ENCODE peak calls at places on chromosome 10, in six cellular contexts. V, Z, G, Q, X and W are unnamed samples.
A peak's percentile ranks its signal among the peaks of the same experiment; 100 is the strongest.

GRCh38 chr10:82535457-82535856 is 660.5 kb downstream of the NRG3 start:
- DNase-seq in G (no peak), V (no peak), Z (no peak), X (no peak), Q (no peak), W (no peak)

GRCh38 chr10:105974803-105975456 is 1189.6 kb downstream of the SORCS1 start:
- DNase-seq in X (peak; percentile 60), V (no peak), Q (no peak), G (peak; percentile 84), Z (no peak), W (no peak)

GRCh38 chr10:89327803-89328441 is at the start of gene IFIT3:
- DNase-seq in X (peak; percentile 96), G (peak; percentile 91), Z (peak; percentile 76), Q (peak; percentile 37), V (peak; percentile 75), W (peak; percentile 83)

GRCh38 chr10:7438196-7438986 is 27.6 kb upstream of the SFMBT2 start:
- DNase-seq in Z (no peak), X (no peak), V (no peak), Q (no peak), G (peak; percentile 24), W (no peak)

GRCh38 chr10:123367181-123367580 is 213.0 kb downstream of the BUB3 start:
- DNase-seq in Q (no peak), V (no peak), G (no peak), X (no peak), Z (no peak), W (no peak)

GRCh38 chr10:115657161-115657850 is 564.1 kb downstream of the ATRNL1 start:
- DNase-seq in V (no peak), G (no peak), X (peak; percentile 26), Q (no peak), Z (no peak), W (no peak)

GRCh38 chr10:119301397-119301796 is 94.0 kb downstream of the GRK5 start:
- DNase-seq in G (no peak), X (no peak), V (no peak), Q (peak; percentile 74), Z (no peak), W (no peak)

GRCh38 chr10:76329891-76330575 is 898.6 kb downstream of the LRMDA start:
- DNase-seq in G (no peak), Z (peak; percentile 15), X (peak; percentile 72), V (no peak), Q (no peak), W (no peak)

GRCh38 chr10:63788152-63788821 is 267.1 kb downstream of the REEP3 start:
- DNase-seq in V (no peak), Z (no peak), G (no peak), X (no peak), Q (no peak), W (no peak)

GRCh38 chr10:126917975-126918908 is 13.0 kb downstream of the DOCK1 start:
- DNase-seq in G (no peak), X (no peak), Z (no peak), Q (no peak), V (no peak), W (no peak)

GRCh38 chr10:114064151-114065045 is 20.7 kb downstream of the ADRB1 start:
- DNase-seq in Q (no peak), V (no peak), X (no peak), Z (no peak), G (no peak), W (no peak)

GRCh38 chr10:114061148-114061547 is 17.5 kb downstream of the ADRB1 start:
- DNase-seq in Q (no peak), X (no peak), G (no peak), V (no peak), Z (no peak), W (no peak)

GRCh38 chr10:114058297-114058696 is 14.6 kb downstream of the ADRB1 start:
- DNase-seq in V (no peak), G (no peak), Z (no peak), X (no peak), Q (no peak), W (no peak)

GRCh38 chr10:114060456-114060855 is 16.8 kb downstream of the ADRB1 start:
- DNase-seq in Z (no peak), V (no peak), Q (no peak), X (no peak), G (no peak), W (no peak)

GRCh38 chr10:114061794-114062193 is 18.1 kb downstream of the ADRB1 start:
- DNase-seq in X (no peak), V (no peak), G (no peak), Z (no peak), Q (no peak), W (no peak)
- TF ChIP-seq CTCF in X (no peak), V (no peak), G (no peak), Z (no peak), Q (no peak), W (no peak)

GRCh38 chr10:104589431-104589830 is 51.7 kb upstream of the SORCS3 start:
- DNase-seq in G (no peak), Z (no peak), V (no peak), Q (no peak), X (peak; percentile 17), W (no peak)

GRCh38 chr10:104584541-104584940 is 56.5 kb upstream of the SORCS3 start:
- DNase-seq in G (no peak), X (no peak), Q (no peak), V (no peak), Z (no peak), W (no peak)

GRCh38 chr10:104591451-104591850 is 49.6 kb upstream of the SORCS3 start:
- DNase-seq in X (no peak), Q (no peak), V (no peak), Z (no peak), G (no peak), W (no peak)

GRCh38 chr10:104589871-104590270 is 51.2 kb upstream of the SORCS3 start:
- DNase-seq in Q (no peak), V (no peak), G (peak; percentile 39), X (peak; percentile 44), Z (peak; percentile 34), W (no peak)
- TF ChIP-seq CTCF in Q (no peak), V (no peak), G (no peak), X (no peak), Z (no peak), W (no peak)

GRCh38 chr10:73253226-73253557 is 748 bp upstream of the MRPS16 start:
- DNase-seq in Z (peak; percentile 45), X (no peak), Q (no peak), V (no peak), G (no peak), W (no peak)
- TF ChIP-seq CTCF in Z (no peak), X (no peak), Q (no peak), V (no peak), G (no peak), W (no peak)

DNA sequence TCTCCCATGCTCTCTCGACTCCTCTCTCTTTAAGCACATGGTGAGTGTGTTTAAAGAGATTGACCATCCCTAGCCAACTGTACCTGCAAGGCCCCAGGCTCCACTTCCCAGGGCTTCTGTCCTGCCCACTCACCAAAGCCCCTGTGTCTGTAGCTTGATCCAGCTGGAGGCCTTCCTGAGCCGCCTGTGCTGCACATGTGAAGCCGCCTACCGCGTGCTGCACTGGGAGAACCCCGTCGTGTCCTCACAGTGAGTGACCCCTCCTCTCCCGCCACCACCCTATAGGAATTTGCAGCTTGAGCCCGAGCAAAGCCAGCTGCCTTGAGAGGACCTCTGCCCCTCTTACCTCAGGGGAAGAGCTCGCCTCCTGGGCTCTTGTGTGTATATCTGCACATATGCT is 11.2 kb downstream of the ZFYVE27 start:
- DNase-seq in Z (no peak), G (no peak), Q (no peak), V (no peak), X (no peak), W (no peak)
- TF ChIP-seq CTCF in Z (no peak), G (no peak), Q (no peak), V (no peak), X (no peak), W (no peak)